ENCODE peak calls at places on chromosomes 13 and 19, in seven cellular contexts. U, K, Q, D, Z, W and V are unnamed samples.

GRCh38 chr19:51784922-51785690 is 9.9 kb upstream of the FPR3 start:
- DNase-seq in Z (peak; percentile 82), U (peak; percentile 32), D (no peak), Q (no peak), K (no peak), W (peak; percentile 39), V (peak; percentile 75)

GRCh38 chr13:36217456-36217855 is 3.1 kb upstream of the SOHLH2 start:
- DNase-seq in W (no peak), K (no peak), U (no peak), Q (no peak), Z (no peak), D (no peak), V (no peak)

GRCh38 chr19:45508931-45509691 is 1.8 kb downstream of the VASP start:
- DNase-seq in Q (peak; percentile 70), U (peak; percentile 53), Z (peak; percentile 83), K (peak; percentile 47), W (peak; percentile 87), D (peak; percentile 88), V (no peak)

GRCh38 chr19:34575206-34575605 is 93.6 kb downstream of the WTIP start:
- DNase-seq in K (no peak), D (no peak), U (no peak), Z (no peak), Q (no peak), W (no peak), V (no peak)

GRCh38 chr19:19900124-19900523 is 622 bp upstream of the ZNF93 start:
- DNase-seq in D (no peak), K (peak; percentile 12), Z (no peak), W (peak; percentile 57), U (no peak), Q (peak; percentile 80), V (no peak)

GRCh38 chr13:27028683-27029480 is 142.7 kb downstream of the USP12 start:
- DNase-seq in Q (no peak), D (no peak), U (no peak), W (no peak), K (no peak), Z (no peak), V (no peak)

GRCh38 chr13:84985860-84986259 is 813.4 kb downstream of the SLITRK6 start:
- DNase-seq in Q (no peak), W (no peak), D (no peak), K (no peak), Z (no peak), U (no peak), V (no peak)

GRCh38 chr19:47362321-47362720 is 13.2 kb downstream of the DHX34 start:
- DNase-seq in D (no peak), Z (no peak), U (no peak), K (no peak), W (no peak), Q (no peak), V (no peak)

GRCh38 chr19:38247734-38248268 is 8.4 kb downstream of the PPP1R14A start:
- DNase-seq in Z (no peak), D (no peak), Q (no peak), U (no peak), K (no peak), W (peak; percentile 41), V (peak; percentile 81)

GRCh38 chr13:99375806-99376080 is 68.5 kb upstream of the GPR183 start:
- DNase-seq in K (peak; percentile 10), D (no peak), Z (no peak), Q (no peak), U (no peak), W (no peak), V (no peak)

GRCh38 chr19:2428027-2428690 is 773 bp upstream of the TIMM13 start:
- DNase-seq in D (peak; percentile 77), K (no peak), Z (peak; percentile 65), Q (no peak), W (peak; percentile 43), U (no peak), V (no peak)

GRCh38 chr13:28574617-28575142 is 79.8 kb upstream of the FLT1 start:
- DNase-seq in D (no peak), U (no peak), Z (no peak), W (peak; percentile 78), Q (peak; percentile 98), K (no peak), V (no peak)

GRCh38 chr19:33202546-33203507 is 8.7 kb downstream of the LRP3 start:
- DNase-seq in U (no peak), W (no peak), Z (no peak), K (no peak), D (no peak), Q (no peak), V (no peak)